ENCODE peak calls at places on chromosomes 7 and 10, in six cellular contexts. H is activated B cell treated with CpG ODN at 0.5 μM for 24 hours, K is A549, D is mesothelial cell of epicardium, L is hepatocyte, R is RWPE1. S is an unnamed sample.

GRCh38 chr10:5622586-5622985 is 43.8 kb downstream of the ASB13 start:
- DNase-seq in R (no peak), L (no peak), D (no peak), K (no peak), H (no peak), S (no peak)

GRCh38 chr7:141039366-141039765 is 24.6 kb upstream of the MRPS33 start:
- DNase-seq in D (no peak), L (no peak), H (no peak), K (peak; percentile 35), R (no peak), S (no peak)

GRCh38 chr7:120742370-120742769 is 115.6 kb downstream of the TSPAN12 start:
- DNase-seq in R (no peak), L (no peak), H (no peak), D (no peak), K (no peak), S (no peak)

GRCh38 chr10:84665883-84666463 is 337.6 kb downstream of the CCSER2 start:
- DNase-seq in K (peak; percentile 20), D (no peak), R (peak; percentile 13), L (peak; percentile 23), H (no peak), S (no peak)

GRCh38 chr10:125521721-125522680 is 161.0 kb downstream of the TEX36 start:
- DNase-seq in H (no peak), D (no peak), K (peak; percentile 64), R (peak; percentile 20), L (no peak), S (no peak)

GRCh38 chr10:124386186-124387077 is 32.3 kb downstream of the OAT start:
- DNase-seq in K (no peak), L (no peak), H (no peak), R (no peak), D (no peak), S (no peak)

GRCh38 chr7:1641173-1641572 is 28.9 kb upstream of the ELFN1 start:
- DNase-seq in H (no peak), L (no peak), D (no peak), R (no peak), K (no peak), S (no peak)

GRCh38 chr7:45973725-45974532 is 52.9 kb upstream of the IGFBP3 start:
- DNase-seq in R (no peak), K (peak; percentile 85), H (no peak), D (no peak), L (no peak), S (no peak)

GRCh38 chr10:29710128-29710527 is 75.4 kb upstream of the SVIL start:
- DNase-seq in L (no peak), R (no peak), H (no peak), K (no peak), D (no peak), S (no peak)

GRCh38 chr7:135448753-135449152 is 61.1 kb downstream of the CNOT4 start:
- DNase-seq in K (no peak), D (no peak), R (no peak), H (no peak), L (no peak), S (no peak)

GRCh38 chr7:16299853-16300252 is 121.5 kb downstream of the CRPPA start:
- DNase-seq in K (peak; percentile 38), D (no peak), R (no peak), L (no peak), H (no peak), S (no peak)

DNA sequence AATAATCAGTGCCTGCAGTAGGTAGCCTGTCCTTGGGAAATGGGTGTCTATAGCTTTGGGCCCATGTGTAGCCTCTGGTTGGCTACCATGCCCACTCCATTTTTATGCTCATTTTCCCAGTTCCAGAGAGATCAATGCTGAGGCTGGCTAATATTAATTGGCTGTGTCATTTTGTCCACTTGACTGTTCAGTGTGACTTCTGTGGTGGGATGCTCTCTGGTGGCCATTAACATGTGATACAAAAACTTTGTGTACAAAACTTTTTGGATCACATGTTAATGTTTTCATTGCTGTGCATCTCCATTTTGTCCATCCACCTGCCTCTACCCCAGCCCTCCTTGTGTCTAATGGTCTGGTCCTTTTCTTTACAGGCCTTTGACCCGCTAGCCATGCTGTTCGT is 22.7 kb downstream of the VIM start:
- DNase-seq in D (no peak), K (no peak), H (no peak), R (no peak), L (no peak), S (no peak)
- TF ChIP-seq CTCF in D (no peak), K (peak; percentile 13), H (no peak), R (no peak), L (no peak), S (no peak)

GRCh38 chr10:15265076-15265475 is 96.6 kb upstream of the NMT2 start:
- DNase-seq in L (no peak), D (no peak), K (no peak), R (no peak), H (no peak), S (no peak)

GRCh38 chr10:15259136-15259535 is 90.6 kb upstream of the NMT2 start:
- DNase-seq in K (no peak), L (no peak), D (no peak), H (no peak), R (no peak), S (no peak)

GRCh38 chr10:15265558-15265957 is 97.1 kb upstream of the NMT2 start:
- DNase-seq in D (no peak), L (no peak), R (no peak), H (no peak), K (no peak), S (no peak)

GRCh38 chr10:15263657-15264323 is 95.3 kb upstream of the NMT2 start:
- DNase-seq in L (no peak), D (no peak), H (no peak), K (no peak), R (no peak), S (no peak)

DNA sequence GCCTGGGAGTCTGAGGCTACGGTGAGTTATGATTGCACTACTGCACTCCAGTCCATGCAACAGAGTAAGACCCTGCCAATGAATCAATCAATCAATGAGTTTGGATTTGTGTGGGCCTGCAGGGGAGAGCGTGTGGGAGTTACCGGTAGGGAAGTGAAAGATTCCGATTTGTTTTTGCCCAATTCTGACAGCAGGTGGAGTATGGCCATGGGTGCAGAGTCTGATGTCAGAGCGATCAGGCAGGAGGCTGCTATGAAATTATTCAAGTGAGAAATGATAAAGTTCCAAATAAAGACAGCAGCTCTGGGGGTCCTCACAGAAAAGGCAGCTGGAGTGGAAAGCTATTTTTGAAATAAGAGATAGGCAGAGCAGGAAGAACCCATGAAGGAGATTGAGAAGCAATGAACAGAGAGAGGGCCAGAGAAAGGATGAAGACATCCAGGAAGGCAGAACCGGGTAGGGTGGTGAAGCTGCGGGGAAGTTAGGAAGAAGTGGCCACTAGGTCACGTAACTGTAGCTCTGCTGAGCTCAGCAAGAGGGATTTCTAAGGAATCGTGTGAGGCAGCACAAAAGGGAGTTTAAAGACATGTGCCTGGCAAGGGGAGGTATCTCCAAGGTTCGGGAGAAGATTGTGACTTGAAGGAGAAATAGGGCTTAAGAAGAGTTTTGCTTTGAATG is 93.7 kb upstream of the NMT2 start:
- DNase-seq in K (peak; percentile 21), H (no peak), D (no peak), L (peak; percentile 18), R (peak; percentile 20), S (no peak)
- TF ChIP-seq CTCF in K (peak; percentile 18), H (no peak), D (no peak), L (peak; percentile 35), R (no peak), S (no peak)

DNA sequence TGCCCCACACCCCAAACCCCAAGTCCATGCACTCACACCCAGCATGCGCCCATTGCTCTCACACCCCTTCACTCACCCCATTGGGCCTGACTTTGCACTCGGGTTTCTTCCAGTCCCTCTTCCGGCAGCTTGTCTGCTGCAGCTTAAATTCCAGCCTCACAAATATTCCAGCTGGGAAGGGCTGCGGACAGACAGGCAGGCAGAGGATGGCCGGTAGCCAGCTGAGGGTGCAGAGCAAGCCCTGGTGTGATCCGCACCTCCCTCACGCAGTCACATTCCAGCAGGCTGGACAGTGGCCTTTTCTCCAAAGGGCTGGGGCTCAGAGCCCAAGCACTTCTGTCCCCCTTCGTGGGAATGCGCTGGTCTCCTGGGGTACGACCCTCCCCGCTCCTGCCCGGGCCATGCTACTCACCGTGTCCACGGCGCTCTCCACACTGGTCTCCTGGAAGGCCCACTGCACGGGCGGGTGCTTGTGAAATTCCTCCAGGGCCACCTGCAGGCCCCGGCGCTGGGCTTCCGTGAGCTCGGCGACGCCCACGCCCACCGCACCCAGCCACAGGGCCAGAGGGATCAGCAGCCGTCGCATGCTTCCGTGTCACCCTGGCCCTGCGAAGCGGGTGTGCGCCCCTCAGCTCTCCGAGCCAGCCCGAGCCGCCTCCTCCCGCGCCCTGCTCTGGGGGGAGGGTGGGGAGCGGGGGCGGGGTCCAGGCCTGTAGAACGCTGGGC is 1.2 kb downstream of the RARRES2 start:
- DNase-seq in R (no peak), H (no peak), D (no peak), K (no peak), L (peak; percentile 69), S (no peak)
- TF ChIP-seq CTCF in R (no peak), H (no peak), D (no peak), K (no peak), L (no peak), S (no peak)

GRCh38 chr7:4700577-4701235 is 18.6 kb downstream of the FOXK1 start:
- DNase-seq in D (no peak), H (no peak), L (peak; percentile 65), R (no peak), K (peak; percentile 60), S (no peak)
- TF ChIP-seq CTCF in D (no peak), H (no peak), L (no peak), R (no peak), K (no peak), S (no peak)

GRCh38 chr7:107047902-107048782 is 3.6 kb downstream of the PRKAR2B start:
- DNase-seq in D (no peak), L (no peak), H (no peak), R (no peak), K (no peak), S (no peak)
- TF ChIP-seq CTCF in D (no peak), L (no peak), H (no peak), R (no peak), K (no peak), S (no peak)

DNA sequence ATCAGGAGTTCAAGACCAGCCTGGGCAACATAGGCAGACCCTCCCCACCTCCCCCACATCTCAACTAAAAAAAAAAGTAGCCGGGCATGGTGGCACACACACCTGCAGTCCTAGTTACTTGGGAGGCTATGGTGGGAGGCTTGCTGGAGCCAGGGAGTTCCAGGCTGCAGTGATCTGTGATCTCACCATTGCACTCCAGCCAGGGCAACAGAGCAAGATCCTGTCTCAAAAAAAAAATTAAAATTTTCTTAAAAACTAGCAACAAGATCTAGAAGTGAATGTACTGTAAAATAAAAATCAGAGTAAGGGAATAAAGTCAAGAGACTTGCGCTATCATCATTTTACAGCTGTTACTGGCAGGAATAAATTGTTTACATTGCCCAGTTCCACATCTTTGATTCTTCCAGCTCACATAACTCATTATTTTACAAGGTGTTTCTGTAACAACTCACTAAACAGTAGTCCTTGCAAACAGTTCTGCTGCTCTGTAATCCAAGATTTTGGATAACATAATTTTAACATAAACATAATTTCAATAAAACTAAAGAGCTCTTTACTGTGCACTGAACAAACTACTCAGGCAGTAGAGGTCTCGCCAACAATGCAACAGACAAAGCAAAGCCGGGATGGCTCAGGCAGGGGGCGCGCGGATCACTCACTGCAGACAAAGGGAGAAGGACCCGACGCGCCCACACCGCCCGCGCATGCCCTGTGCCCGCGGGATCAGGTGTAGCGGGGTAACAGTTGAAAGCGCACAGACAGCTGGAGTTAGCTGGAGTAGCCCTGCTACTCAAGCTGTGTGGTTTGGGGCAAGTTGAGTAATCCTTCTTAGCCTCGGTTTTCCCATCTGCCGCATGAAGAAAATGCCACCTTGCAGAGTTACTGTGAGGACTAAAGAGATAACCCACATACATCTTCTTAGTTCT is 73.3 kb upstream of the NFE2L3 start:
- DNase-seq in D (peak; percentile 73), L (peak; percentile 85), H (peak; percentile 73), R (peak; percentile 48), K (peak; percentile 69), S (peak; percentile 78)
- TF ChIP-seq CTCF in D (no peak), L (peak; percentile 54), H (no peak), R (peak; percentile 24), K (peak; percentile 58), S (peak; percentile 58)

S was measured in type B pancreatic cell.